ENCODE peak calls at places on chromosomes 13 and 19, in eight cellular contexts. One of them, this sample, is unnamed.

GRCh38 chr13:80160110-80160509 is 180.8 kb downstream of the SPRY2 start:
- DNase-seq in right cardiac atrium: no peak
- DNase-seq in sigmoid colon: no peak
- DNase-seq in body of pancreas: no peak
- DNase-seq in cardiac muscle cell: no peak
- DNase-seq in osteoblast: no peak
- DNase-seq in lower lobe of right lung: no peak
- DNase-seq in IMR-90: no peak
- DNase-seq in this sample: no peak

GRCh38 chr13:59861676-59862075 is 302.1 kb downstream of the DIAPH3 start:
- DNase-seq in body of pancreas: no peak
- DNase-seq in lower lobe of right lung: no peak
- DNase-seq in sigmoid colon: no peak
- DNase-seq in osteoblast: no peak
- DNase-seq in IMR-90: no peak
- DNase-seq in cardiac muscle cell: no peak
- DNase-seq in right cardiac atrium: no peak
- DNase-seq in this sample: no peak

GRCh38 chr13:113305208-113305607 is 8.2 kb downstream of the LAMP1 start:
- DNase-seq in cardiac muscle cell: no peak
- DNase-seq in IMR-90: peak; percentile 76
- DNase-seq in sigmoid colon: no peak
- DNase-seq in body of pancreas: no peak
- DNase-seq in right cardiac atrium: peak; percentile 28
- DNase-seq in lower lobe of right lung: no peak
- DNase-seq in osteoblast: peak; percentile 91
- DNase-seq in this sample: peak; percentile 40

GRCh38 chr19:4586691-4587090 is 27.2 kb upstream of the SEMA6B start:
- DNase-seq in cardiac muscle cell: no peak
- DNase-seq in right cardiac atrium: peak; percentile 2
- DNase-seq in osteoblast: peak; percentile 51
- DNase-seq in sigmoid colon: no peak
- DNase-seq in IMR-90: no peak
- DNase-seq in lower lobe of right lung: no peak
- DNase-seq in body of pancreas: no peak
- DNase-seq in this sample: no peak

GRCh38 chr13:23433171-23434153 is at the start of gene SACS:
- DNase-seq in IMR-90: peak; percentile 52
- DNase-seq in lower lobe of right lung: no peak
- DNase-seq in sigmoid colon: peak; percentile 67
- DNase-seq in osteoblast: peak; percentile 89
- DNase-seq in body of pancreas: peak; percentile 49
- DNase-seq in right cardiac atrium: peak; percentile 68
- DNase-seq in cardiac muscle cell: peak; percentile 76
- DNase-seq in this sample: peak; percentile 75

GRCh38 chr13:110524484-110525254 is 36.9 kb downstream of the RAB20 start:
- DNase-seq in osteoblast: peak; percentile 55
- DNase-seq in right cardiac atrium: peak; percentile 93
- DNase-seq in sigmoid colon: peak; percentile 78
- DNase-seq in lower lobe of right lung: peak; percentile 76
- DNase-seq in body of pancreas: peak; percentile 67
- DNase-seq in cardiac muscle cell: no peak
- DNase-seq in IMR-90: no peak
- DNase-seq in this sample: no peak

GRCh38 chr13:35930665-35931631 is 200.2 kb downstream of the DCLK1 start:
- DNase-seq in sigmoid colon: no peak
- DNase-seq in right cardiac atrium: peak; percentile 61
- DNase-seq in osteoblast: peak; percentile 13
- DNase-seq in body of pancreas: no peak
- DNase-seq in IMR-90: peak; percentile 20
- DNase-seq in cardiac muscle cell: no peak
- DNase-seq in lower lobe of right lung: no peak
- DNase-seq in this sample: no peak

GRCh38 chr13:67877031-67877430 is 646.9 kb upstream of the PCDH9 start:
- DNase-seq in osteoblast: no peak
- DNase-seq in body of pancreas: no peak
- DNase-seq in sigmoid colon: no peak
- DNase-seq in IMR-90: no peak
- DNase-seq in right cardiac atrium: no peak
- DNase-seq in lower lobe of right lung: no peak
- DNase-seq in cardiac muscle cell: no peak
- DNase-seq in this sample: no peak

GRCh38 chr13:42652642-42653415 is 78.9 kb downstream of the TNFSF11 start:
- DNase-seq in IMR-90: no peak
- DNase-seq in sigmoid colon: no peak
- DNase-seq in osteoblast: no peak
- DNase-seq in right cardiac atrium: no peak
- DNase-seq in cardiac muscle cell: no peak
- DNase-seq in body of pancreas: no peak
- DNase-seq in lower lobe of right lung: no peak
- DNase-seq in this sample: no peak

GRCh38 chr19:10548746-10549276 is 5.1 kb downstream of the ATG4D start:
- DNase-seq in sigmoid colon: no peak
- DNase-seq in IMR-90: no peak
- DNase-seq in right cardiac atrium: no peak
- DNase-seq in osteoblast: no peak
- DNase-seq in body of pancreas: no peak
- DNase-seq in lower lobe of right lung: no peak
- DNase-seq in cardiac muscle cell: no peak
- DNase-seq in this sample: no peak

GRCh38 chr19:10544753-10545251 is 1.1 kb downstream of the ATG4D start:
- DNase-seq in IMR-90: no peak
- DNase-seq in sigmoid colon: no peak
- DNase-seq in lower lobe of right lung: no peak
- DNase-seq in right cardiac atrium: peak; percentile 60
- DNase-seq in body of pancreas: no peak
- DNase-seq in osteoblast: peak; percentile 66
- DNase-seq in cardiac muscle cell: no peak
- DNase-seq in this sample: no peak

GRCh38 chr19:10544242-10544752 is 593 bp downstream of the ATG4D start:
- DNase-seq in lower lobe of right lung: no peak
- DNase-seq in IMR-90: no peak
- DNase-seq in sigmoid colon: no peak
- DNase-seq in right cardiac atrium: peak; percentile 69
- DNase-seq in osteoblast: no peak
- DNase-seq in body of pancreas: peak; percentile 74
- DNase-seq in cardiac muscle cell: no peak
- DNase-seq in this sample: peak; percentile 33

GRCh38 chr19:10549733-10550132 is 6.0 kb downstream of the ATG4D start:
- DNase-seq in body of pancreas: no peak
- DNase-seq in lower lobe of right lung: no peak
- DNase-seq in cardiac muscle cell: no peak
- DNase-seq in IMR-90: no peak
- DNase-seq in osteoblast: peak; percentile 74
- DNase-seq in right cardiac atrium: no peak
- DNase-seq in sigmoid colon: no peak
- DNase-seq in this sample: no peak

DNA sequence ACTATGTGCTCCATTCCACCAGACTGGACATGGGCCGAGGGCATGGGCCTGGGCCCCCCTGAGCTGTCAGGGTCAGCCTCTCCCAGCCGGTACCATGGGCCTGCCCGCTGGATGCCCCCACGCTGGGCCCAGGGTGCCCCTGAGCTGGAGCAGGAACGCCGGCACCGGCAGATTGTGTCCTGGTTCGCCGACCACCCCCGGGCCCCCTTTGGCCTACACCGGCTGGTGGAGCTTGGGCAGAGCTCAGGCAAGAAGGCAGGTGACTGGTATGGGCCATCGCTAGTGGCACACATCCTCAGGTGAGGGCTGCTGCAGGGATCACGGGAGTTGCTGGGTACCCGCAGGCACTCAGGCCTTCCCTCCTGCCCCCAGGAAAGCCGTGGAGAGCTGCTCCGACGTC is 3.1 kb downstream of the ATG4D start:
- DNase-seq in body of pancreas: no peak
- DNase-seq in cardiac muscle cell: no peak
- DNase-seq in lower lobe of right lung: no peak
- DNase-seq in IMR-90: no peak
- DNase-seq in osteoblast: peak; percentile 37
- DNase-seq in sigmoid colon: no peak
- DNase-seq in right cardiac atrium: peak; percentile 58
- DNase-seq in this sample: no peak
- H3K9me3 ChIP-seq in body of pancreas: no peaks in the 10 kb centered on the region
- H3K9me3 ChIP-seq in cardiac muscle cell: no peaks in the 10 kb centered on the region
- H3K9me3 ChIP-seq in lower lobe of right lung: no peaks in the 10 kb centered on the region
- H3K9me3 ChIP-seq in IMR-90: no peaks in the 10 kb centered on the region
- H3K9me3 ChIP-seq in osteoblast: no peaks in the 10 kb centered on the region
- H3K9me3 ChIP-seq in sigmoid colon: no peaks in the 10 kb centered on the region
- H3K9me3 ChIP-seq in right cardiac atrium: no peaks in the 10 kb centered on the region
- H3K9me3 ChIP-seq in this sample: no peaks in the 10 kb centered on the region

GRCh38 chr19:38020331-38020730 is 113.3 kb downstream of the SIPA1L3 start:
- DNase-seq in cardiac muscle cell: no peak
- DNase-seq in lower lobe of right lung: no peak
- DNase-seq in IMR-90: no peak
- DNase-seq in sigmoid colon: no peak
- DNase-seq in body of pancreas: no peak
- DNase-seq in osteoblast: no peak
- DNase-seq in right cardiac atrium: no peak
- DNase-seq in this sample: no peak
- H3K9me3 ChIP-seq in cardiac muscle cell: no peaks in the 10 kb centered on the region
- H3K9me3 ChIP-seq in lower lobe of right lung: no peaks in the 10 kb centered on the region
- H3K9me3 ChIP-seq in IMR-90: no peaks in the 10 kb centered on the region
- H3K9me3 ChIP-seq in sigmoid colon: no peaks in the 10 kb centered on the region
- H3K9me3 ChIP-seq in body of pancreas: no peaks in the 10 kb centered on the region
- H3K9me3 ChIP-seq in osteoblast: no peaks in the 10 kb centered on the region
- H3K9me3 ChIP-seq in right cardiac atrium: no peaks in the 10 kb centered on the region
- H3K9me3 ChIP-seq in this sample: no peaks in the 10 kb centered on the region

GRCh38 chr19:37401078-37401477 is 30.2 kb downstream of the ZNF527 start:
- DNase-seq in IMR-90: no peak
- DNase-seq in cardiac muscle cell: no peak
- DNase-seq in right cardiac atrium: no peak
- DNase-seq in sigmoid colon: no peak
- DNase-seq in body of pancreas: no peak
- DNase-seq in osteoblast: no peak
- DNase-seq in lower lobe of right lung: no peak
- DNase-seq in this sample: no peak
- H3K9me3 ChIP-seq in IMR-90: peaks cover 41% of the 10 kb centered on the region
- H3K9me3 ChIP-seq in cardiac muscle cell: no peaks in the 10 kb centered on the region
- H3K9me3 ChIP-seq in right cardiac atrium: peaks cover 10% of the 10 kb centered on the region
- H3K9me3 ChIP-seq in sigmoid colon: peaks cover 38% of the 10 kb centered on the region
- H3K9me3 ChIP-seq in body of pancreas: peaks cover 47% of the 10 kb centered on the region
- H3K9me3 ChIP-seq in osteoblast: peaks cover 12% of the 10 kb centered on the region
- H3K9me3 ChIP-seq in lower lobe of right lung: peaks cover 93% of the 10 kb centered on the region
- H3K9me3 ChIP-seq in this sample: peaks cover 87% of the 10 kb centered on the region

DNA sequence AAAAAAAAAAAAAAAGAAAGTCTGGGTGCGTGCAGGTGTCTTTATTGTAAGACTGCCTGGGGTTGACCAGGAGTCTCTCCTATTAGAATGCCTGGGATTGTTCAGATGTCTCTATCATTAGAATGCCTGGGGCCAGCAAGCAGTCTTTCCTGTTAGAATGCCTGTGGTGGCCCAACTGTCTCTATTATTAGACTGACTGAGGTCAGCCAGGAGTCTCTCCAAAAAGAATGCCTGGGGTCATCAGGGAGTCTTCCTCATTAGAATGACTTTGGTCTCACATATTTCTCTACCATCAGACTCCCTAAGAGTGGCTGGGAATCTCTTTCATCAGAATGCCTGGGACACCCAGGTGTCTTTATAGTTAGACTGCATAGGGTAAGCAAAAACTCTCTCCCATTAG is 1577.5 kb downstream of the UQCRFS1 start:
- DNase-seq in cardiac muscle cell: no peak
- DNase-seq in right cardiac atrium: no peak
- DNase-seq in IMR-90: no peak
- DNase-seq in lower lobe of right lung: no peak
- DNase-seq in osteoblast: no peak
- DNase-seq in body of pancreas: no peak
- DNase-seq in sigmoid colon: no peak
- DNase-seq in this sample: no peak
- H3K9me3 ChIP-seq in cardiac muscle cell: no peaks in the 10 kb centered on the region
- H3K9me3 ChIP-seq in right cardiac atrium: no peaks in the 10 kb centered on the region
- H3K9me3 ChIP-seq in IMR-90: peaks cover 13% of the 10 kb centered on the region
- H3K9me3 ChIP-seq in lower lobe of right lung: peaks cover 26% of the 10 kb centered on the region
- H3K9me3 ChIP-seq in osteoblast: no peaks in the 10 kb centered on the region
- H3K9me3 ChIP-seq in body of pancreas: peaks cover 17% of the 10 kb centered on the region
- H3K9me3 ChIP-seq in sigmoid colon: peaks cover 14% of the 10 kb centered on the region
- H3K9me3 ChIP-seq in this sample: peaks cover 29% of the 10 kb centered on the region